ENCODE peak calls at places on chromosomes 7 and 10, in nine cellular contexts. One of them, this sample, is unnamed.

GRCh38 chr10:128896183-128896805 is 570.7 kb upstream of the MGMT start:
- ATAC-seq in omental fat pad: no peak
- ATAC-seq in T-helper 17 cell: no peak
- ATAC-seq in activated T-helper 17 cell treated with anti-CD3 and anti-CD28 coated beads, Interleukin-2, amount 50 U/mL, for 72 hours: no peak
- ATAC-seq in A549: no peak
- ATAC-seq in sciatic nerve: peak
- ATAC-seq in activated naive CD8-positive, alpha-beta T cell treated with anti-CD3 and anti-CD28 coated beads, Interleukin-2, amount 50 U/mL, for 24 hours: no peak
- ATAC-seq in activated naive CD4-positive, alpha-beta T cell treated with anti-CD3 and anti-CD28 coated beads, Interleukin-2, amount 50 U/mL, for 72 hours: no peak
- ATAC-seq in activated B cell treated with CpG ODN at 0.5 μM for 24 hours: no peak
- ATAC-seq in this sample: peak

GRCh38 chr7:149772236-149772820 is 1.1 kb downstream of the ZNF467 start:
- ATAC-seq in omental fat pad: no peak
- ATAC-seq in T-helper 17 cell: no peak
- ATAC-seq in activated T-helper 17 cell treated with anti-CD3 and anti-CD28 coated beads, Interleukin-2, amount 50 U/mL, for 72 hours: no peak
- ATAC-seq in A549: peak
- ATAC-seq in sciatic nerve: peak
- ATAC-seq in activated naive CD8-positive, alpha-beta T cell treated with anti-CD3 and anti-CD28 coated beads, Interleukin-2, amount 50 U/mL, for 24 hours: no peak
- ATAC-seq in activated naive CD4-positive, alpha-beta T cell treated with anti-CD3 and anti-CD28 coated beads, Interleukin-2, amount 50 U/mL, for 72 hours: no peak
- ATAC-seq in activated B cell treated with CpG ODN at 0.5 μM for 24 hours: no peak
- ATAC-seq in this sample: no peak

GRCh38 chr7:118404211-118404610 is 179.7 kb downstream of the ANKRD7 start:
- ATAC-seq in omental fat pad: no peak
- ATAC-seq in T-helper 17 cell: no peak
- ATAC-seq in activated T-helper 17 cell treated with anti-CD3 and anti-CD28 coated beads, Interleukin-2, amount 50 U/mL, for 72 hours: no peak
- ATAC-seq in A549: no peak
- ATAC-seq in sciatic nerve: no peak
- ATAC-seq in activated naive CD8-positive, alpha-beta T cell treated with anti-CD3 and anti-CD28 coated beads, Interleukin-2, amount 50 U/mL, for 24 hours: no peak
- ATAC-seq in activated naive CD4-positive, alpha-beta T cell treated with anti-CD3 and anti-CD28 coated beads, Interleukin-2, amount 50 U/mL, for 72 hours: no peak
- ATAC-seq in activated B cell treated with CpG ODN at 0.5 μM for 24 hours: no peak
- ATAC-seq in this sample: no peak

GRCh38 chr7:120583835-120584586 is 273.9 kb downstream of the TSPAN12 start:
- ATAC-seq in omental fat pad: no peak
- ATAC-seq in T-helper 17 cell: no peak
- ATAC-seq in activated T-helper 17 cell treated with anti-CD3 and anti-CD28 coated beads, Interleukin-2, amount 50 U/mL, for 72 hours: no peak
- ATAC-seq in A549: no peak
- ATAC-seq in sciatic nerve: no peak
- ATAC-seq in activated naive CD8-positive, alpha-beta T cell treated with anti-CD3 and anti-CD28 coated beads, Interleukin-2, amount 50 U/mL, for 24 hours: no peak
- ATAC-seq in activated naive CD4-positive, alpha-beta T cell treated with anti-CD3 and anti-CD28 coated beads, Interleukin-2, amount 50 U/mL, for 72 hours: no peak
- ATAC-seq in activated B cell treated with CpG ODN at 0.5 μM for 24 hours: no peak
- ATAC-seq in this sample: no peak

GRCh38 chr10:88616250-88616977 is 29.9 kb downstream of the LIPJ start:
- ATAC-seq in omental fat pad: no peak
- ATAC-seq in T-helper 17 cell: no peak
- ATAC-seq in activated T-helper 17 cell treated with anti-CD3 and anti-CD28 coated beads, Interleukin-2, amount 50 U/mL, for 72 hours: no peak
- ATAC-seq in A549: no peak
- ATAC-seq in sciatic nerve: peak
- ATAC-seq in activated naive CD8-positive, alpha-beta T cell treated with anti-CD3 and anti-CD28 coated beads, Interleukin-2, amount 50 U/mL, for 24 hours: no peak
- ATAC-seq in activated naive CD4-positive, alpha-beta T cell treated with anti-CD3 and anti-CD28 coated beads, Interleukin-2, amount 50 U/mL, for 72 hours: no peak
- ATAC-seq in activated B cell treated with CpG ODN at 0.5 μM for 24 hours: no peak
- ATAC-seq in this sample: no peak

GRCh38 chr7:101936223-101936611 is 118.8 kb downstream of the CUX1 start:
- ATAC-seq in omental fat pad: peak
- ATAC-seq in T-helper 17 cell: no peak
- ATAC-seq in activated T-helper 17 cell treated with anti-CD3 and anti-CD28 coated beads, Interleukin-2, amount 50 U/mL, for 72 hours: peak
- ATAC-seq in A549: no peak
- ATAC-seq in sciatic nerve: no peak
- ATAC-seq in activated naive CD8-positive, alpha-beta T cell treated with anti-CD3 and anti-CD28 coated beads, Interleukin-2, amount 50 U/mL, for 24 hours: no peak
- ATAC-seq in activated naive CD4-positive, alpha-beta T cell treated with anti-CD3 and anti-CD28 coated beads, Interleukin-2, amount 50 U/mL, for 72 hours: no peak
- ATAC-seq in activated B cell treated with CpG ODN at 0.5 μM for 24 hours: peak
- ATAC-seq in this sample: peak

GRCh38 chr10:35375091-35375765 is 38.9 kb downstream of the CCNY start:
- ATAC-seq in omental fat pad: no peak
- ATAC-seq in T-helper 17 cell: no peak
- ATAC-seq in activated T-helper 17 cell treated with anti-CD3 and anti-CD28 coated beads, Interleukin-2, amount 50 U/mL, for 72 hours: no peak
- ATAC-seq in A549: peak
- ATAC-seq in sciatic nerve: no peak
- ATAC-seq in activated naive CD8-positive, alpha-beta T cell treated with anti-CD3 and anti-CD28 coated beads, Interleukin-2, amount 50 U/mL, for 24 hours: no peak
- ATAC-seq in activated naive CD4-positive, alpha-beta T cell treated with anti-CD3 and anti-CD28 coated beads, Interleukin-2, amount 50 U/mL, for 72 hours: no peak
- ATAC-seq in activated B cell treated with CpG ODN at 0.5 μM for 24 hours: no peak
- ATAC-seq in this sample: no peak

GRCh38 chr10:96714856-96715255 is 5.5 kb downstream of the PIK3AP1 start:
- ATAC-seq in omental fat pad: no peak
- ATAC-seq in T-helper 17 cell: no peak
- ATAC-seq in activated T-helper 17 cell treated with anti-CD3 and anti-CD28 coated beads, Interleukin-2, amount 50 U/mL, for 72 hours: no peak
- ATAC-seq in A549: no peak
- ATAC-seq in sciatic nerve: no peak
- ATAC-seq in activated naive CD8-positive, alpha-beta T cell treated with anti-CD3 and anti-CD28 coated beads, Interleukin-2, amount 50 U/mL, for 24 hours: no peak
- ATAC-seq in activated naive CD4-positive, alpha-beta T cell treated with anti-CD3 and anti-CD28 coated beads, Interleukin-2, amount 50 U/mL, for 72 hours: no peak
- ATAC-seq in activated B cell treated with CpG ODN at 0.5 μM for 24 hours: no peak
- ATAC-seq in this sample: no peak

GRCh38 chr10:116767235-116767634 is 24.9 kb upstream of the HSPA12A start:
- ATAC-seq in omental fat pad: peak
- ATAC-seq in T-helper 17 cell: no peak
- ATAC-seq in activated T-helper 17 cell treated with anti-CD3 and anti-CD28 coated beads, Interleukin-2, amount 50 U/mL, for 72 hours: no peak
- ATAC-seq in A549: peak
- ATAC-seq in sciatic nerve: peak
- ATAC-seq in activated naive CD8-positive, alpha-beta T cell treated with anti-CD3 and anti-CD28 coated beads, Interleukin-2, amount 50 U/mL, for 24 hours: no peak
- ATAC-seq in activated naive CD4-positive, alpha-beta T cell treated with anti-CD3 and anti-CD28 coated beads, Interleukin-2, amount 50 U/mL, for 72 hours: no peak
- ATAC-seq in activated B cell treated with CpG ODN at 0.5 μM for 24 hours: no peak
- ATAC-seq in this sample: peak

GRCh38 chr10:132173185-132173584 is 13.6 kb upstream of the DPYSL4 start:
- ATAC-seq in omental fat pad: no peak
- ATAC-seq in T-helper 17 cell: peak
- ATAC-seq in activated T-helper 17 cell treated with anti-CD3 and anti-CD28 coated beads, Interleukin-2, amount 50 U/mL, for 72 hours: no peak
- ATAC-seq in A549: no peak
- ATAC-seq in sciatic nerve: no peak
- ATAC-seq in activated naive CD8-positive, alpha-beta T cell treated with anti-CD3 and anti-CD28 coated beads, Interleukin-2, amount 50 U/mL, for 24 hours: no peak
- ATAC-seq in activated naive CD4-positive, alpha-beta T cell treated with anti-CD3 and anti-CD28 coated beads, Interleukin-2, amount 50 U/mL, for 72 hours: no peak
- ATAC-seq in activated B cell treated with CpG ODN at 0.5 μM for 24 hours: no peak
- ATAC-seq in this sample: no peak

GRCh38 chr10:866577-866941 is 64.9 kb downstream of the LARP4B start:
- ATAC-seq in omental fat pad: no peak
- ATAC-seq in T-helper 17 cell: no peak
- ATAC-seq in activated T-helper 17 cell treated with anti-CD3 and anti-CD28 coated beads, Interleukin-2, amount 50 U/mL, for 72 hours: no peak
- ATAC-seq in A549: no peak
- ATAC-seq in sciatic nerve: no peak
- ATAC-seq in activated naive CD8-positive, alpha-beta T cell treated with anti-CD3 and anti-CD28 coated beads, Interleukin-2, amount 50 U/mL, for 24 hours: no peak
- ATAC-seq in activated naive CD4-positive, alpha-beta T cell treated with anti-CD3 and anti-CD28 coated beads, Interleukin-2, amount 50 U/mL, for 72 hours: no peak
- ATAC-seq in activated B cell treated with CpG ODN at 0.5 μM for 24 hours: no peak
- ATAC-seq in this sample: no peak

GRCh38 chr10:119025336-119025735 is 4.2 kb upstream of the NANOS1 start:
- ATAC-seq in omental fat pad: no peak
- ATAC-seq in T-helper 17 cell: no peak
- ATAC-seq in activated T-helper 17 cell treated with anti-CD3 and anti-CD28 coated beads, Interleukin-2, amount 50 U/mL, for 72 hours: no peak
- ATAC-seq in A549: peak
- ATAC-seq in sciatic nerve: no peak
- ATAC-seq in activated naive CD8-positive, alpha-beta T cell treated with anti-CD3 and anti-CD28 coated beads, Interleukin-2, amount 50 U/mL, for 24 hours: no peak
- ATAC-seq in activated naive CD4-positive, alpha-beta T cell treated with anti-CD3 and anti-CD28 coated beads, Interleukin-2, amount 50 U/mL, for 72 hours: no peak
- ATAC-seq in activated B cell treated with CpG ODN at 0.5 μM for 24 hours: no peak
- ATAC-seq in this sample: peak

GRCh38 chr10:49282879-49283321 is 16.1 kb upstream of the C10orf71 start:
- ATAC-seq in omental fat pad: no peak
- ATAC-seq in T-helper 17 cell: no peak
- ATAC-seq in activated T-helper 17 cell treated with anti-CD3 and anti-CD28 coated beads, Interleukin-2, amount 50 U/mL, for 72 hours: no peak
- ATAC-seq in A549: no peak
- ATAC-seq in sciatic nerve: no peak
- ATAC-seq in activated naive CD8-positive, alpha-beta T cell treated with anti-CD3 and anti-CD28 coated beads, Interleukin-2, amount 50 U/mL, for 24 hours: no peak
- ATAC-seq in activated naive CD4-positive, alpha-beta T cell treated with anti-CD3 and anti-CD28 coated beads, Interleukin-2, amount 50 U/mL, for 72 hours: no peak
- ATAC-seq in activated B cell treated with CpG ODN at 0.5 μM for 24 hours: no peak
- ATAC-seq in this sample: no peak

GRCh38 chr7:29126804-29127203 is 19.5 kb downstream of the CPVL start:
- ATAC-seq in omental fat pad: no peak
- ATAC-seq in T-helper 17 cell: no peak
- ATAC-seq in activated T-helper 17 cell treated with anti-CD3 and anti-CD28 coated beads, Interleukin-2, amount 50 U/mL, for 72 hours: no peak
- ATAC-seq in A549: no peak
- ATAC-seq in sciatic nerve: no peak
- ATAC-seq in activated naive CD8-positive, alpha-beta T cell treated with anti-CD3 and anti-CD28 coated beads, Interleukin-2, amount 50 U/mL, for 24 hours: no peak
- ATAC-seq in activated naive CD4-positive, alpha-beta T cell treated with anti-CD3 and anti-CD28 coated beads, Interleukin-2, amount 50 U/mL, for 72 hours: no peak
- ATAC-seq in activated B cell treated with CpG ODN at 0.5 μM for 24 hours: no peak
- ATAC-seq in this sample: no peak

GRCh38 chr10:117653170-117653515 is 110.6 kb downstream of the EMX2 start:
- ATAC-seq in omental fat pad: no peak
- ATAC-seq in T-helper 17 cell: no peak
- ATAC-seq in activated T-helper 17 cell treated with anti-CD3 and anti-CD28 coated beads, Interleukin-2, amount 50 U/mL, for 72 hours: peak
- ATAC-seq in A549: peak
- ATAC-seq in sciatic nerve: no peak
- ATAC-seq in activated naive CD8-positive, alpha-beta T cell treated with anti-CD3 and anti-CD28 coated beads, Interleukin-2, amount 50 U/mL, for 24 hours: peak
- ATAC-seq in activated naive CD4-positive, alpha-beta T cell treated with anti-CD3 and anti-CD28 coated beads, Interleukin-2, amount 50 U/mL, for 72 hours: peak
- ATAC-seq in activated B cell treated with CpG ODN at 0.5 μM for 24 hours: peak
- ATAC-seq in this sample: no peak

GRCh38 chr7:98091523-98091922 is 15.1 kb upstream of the LMTK2 start:
- ATAC-seq in omental fat pad: no peak
- ATAC-seq in T-helper 17 cell: no peak
- ATAC-seq in activated T-helper 17 cell treated with anti-CD3 and anti-CD28 coated beads, Interleukin-2, amount 50 U/mL, for 72 hours: no peak
- ATAC-seq in A549: no peak
- ATAC-seq in sciatic nerve: no peak
- ATAC-seq in activated naive CD8-positive, alpha-beta T cell treated with anti-CD3 and anti-CD28 coated beads, Interleukin-2, amount 50 U/mL, for 24 hours: no peak
- ATAC-seq in activated naive CD4-positive, alpha-beta T cell treated with anti-CD3 and anti-CD28 coated beads, Interleukin-2, amount 50 U/mL, for 72 hours: no peak
- ATAC-seq in activated B cell treated with CpG ODN at 0.5 μM for 24 hours: no peak
- ATAC-seq in this sample: no peak

GRCh38 chr7:138015096-138015495 is 13.2 kb upstream of the CREB3L2 start:
- ATAC-seq in omental fat pad: no peak
- ATAC-seq in T-helper 17 cell: no peak
- ATAC-seq in activated T-helper 17 cell treated with anti-CD3 and anti-CD28 coated beads, Interleukin-2, amount 50 U/mL, for 72 hours: no peak
- ATAC-seq in A549: no peak
- ATAC-seq in sciatic nerve: no peak
- ATAC-seq in activated naive CD8-positive, alpha-beta T cell treated with anti-CD3 and anti-CD28 coated beads, Interleukin-2, amount 50 U/mL, for 24 hours: no peak
- ATAC-seq in activated naive CD4-positive, alpha-beta T cell treated with anti-CD3 and anti-CD28 coated beads, Interleukin-2, amount 50 U/mL, for 72 hours: no peak
- ATAC-seq in activated B cell treated with CpG ODN at 0.5 μM for 24 hours: no peak
- ATAC-seq in this sample: no peak

GRCh38 chr10:127085957-127086356 is 110.4 kb downstream of the INSYN2A start:
- ATAC-seq in omental fat pad: no peak
- ATAC-seq in T-helper 17 cell: no peak
- ATAC-seq in activated T-helper 17 cell treated with anti-CD3 and anti-CD28 coated beads, Interleukin-2, amount 50 U/mL, for 72 hours: no peak
- ATAC-seq in A549: no peak
- ATAC-seq in sciatic nerve: no peak
- ATAC-seq in activated naive CD8-positive, alpha-beta T cell treated with anti-CD3 and anti-CD28 coated beads, Interleukin-2, amount 50 U/mL, for 24 hours: no peak
- ATAC-seq in activated naive CD4-positive, alpha-beta T cell treated with anti-CD3 and anti-CD28 coated beads, Interleukin-2, amount 50 U/mL, for 72 hours: no peak
- ATAC-seq in activated B cell treated with CpG ODN at 0.5 μM for 24 hours: no peak
- ATAC-seq in this sample: no peak

GRCh38 chr7:148967032-148967372 is 61.3 kb downstream of the PDIA4 start:
- ATAC-seq in omental fat pad: no peak
- ATAC-seq in T-helper 17 cell: peak
- ATAC-seq in activated T-helper 17 cell treated with anti-CD3 and anti-CD28 coated beads, Interleukin-2, amount 50 U/mL, for 72 hours: no peak
- ATAC-seq in A549: peak
- ATAC-seq in sciatic nerve: no peak
- ATAC-seq in activated naive CD8-positive, alpha-beta T cell treated with anti-CD3 and anti-CD28 coated beads, Interleukin-2, amount 50 U/mL, for 24 hours: no peak
- ATAC-seq in activated naive CD4-positive, alpha-beta T cell treated with anti-CD3 and anti-CD28 coated beads, Interleukin-2, amount 50 U/mL, for 72 hours: peak
- ATAC-seq in activated B cell treated with CpG ODN at 0.5 μM for 24 hours: no peak
- ATAC-seq in this sample: no peak

GRCh38 chr10:53548664-53549063 is 776.1 kb upstream of the MBL2 start:
- ATAC-seq in omental fat pad: no peak
- ATAC-seq in T-helper 17 cell: no peak
- ATAC-seq in activated T-helper 17 cell treated with anti-CD3 and anti-CD28 coated beads, Interleukin-2, amount 50 U/mL, for 72 hours: no peak
- ATAC-seq in A549: no peak
- ATAC-seq in sciatic nerve: no peak
- ATAC-seq in activated naive CD8-positive, alpha-beta T cell treated with anti-CD3 and anti-CD28 coated beads, Interleukin-2, amount 50 U/mL, for 24 hours: no peak
- ATAC-seq in activated naive CD4-positive, alpha-beta T cell treated with anti-CD3 and anti-CD28 coated beads, Interleukin-2, amount 50 U/mL, for 72 hours: no peak
- ATAC-seq in activated B cell treated with CpG ODN at 0.5 μM for 24 hours: no peak
- ATAC-seq in this sample: no peak

GRCh38 chr10:624312-624604 is 65.2 kb downstream of the DIP2C start:
- ATAC-seq in omental fat pad: no peak
- ATAC-seq in T-helper 17 cell: no peak
- ATAC-seq in activated T-helper 17 cell treated with anti-CD3 and anti-CD28 coated beads, Interleukin-2, amount 50 U/mL, for 72 hours: no peak
- ATAC-seq in A549: peak
- ATAC-seq in sciatic nerve: no peak
- ATAC-seq in activated naive CD8-positive, alpha-beta T cell treated with anti-CD3 and anti-CD28 coated beads, Interleukin-2, amount 50 U/mL, for 24 hours: no peak
- ATAC-seq in activated naive CD4-positive, alpha-beta T cell treated with anti-CD3 and anti-CD28 coated beads, Interleukin-2, amount 50 U/mL, for 72 hours: no peak
- ATAC-seq in activated B cell treated with CpG ODN at 0.5 μM for 24 hours: no peak
- ATAC-seq in this sample: no peak

GRCh38 chr10:96625173-96625572 is 38.4 kb upstream of the TM9SF3 start:
- ATAC-seq in omental fat pad: no peak
- ATAC-seq in T-helper 17 cell: no peak
- ATAC-seq in activated T-helper 17 cell treated with anti-CD3 and anti-CD28 coated beads, Interleukin-2, amount 50 U/mL, for 72 hours: no peak
- ATAC-seq in A549: no peak
- ATAC-seq in sciatic nerve: no peak
- ATAC-seq in activated naive CD8-positive, alpha-beta T cell treated with anti-CD3 and anti-CD28 coated beads, Interleukin-2, amount 50 U/mL, for 24 hours: no peak
- ATAC-seq in activated naive CD4-positive, alpha-beta T cell treated with anti-CD3 and anti-CD28 coated beads, Interleukin-2, amount 50 U/mL, for 72 hours: no peak
- ATAC-seq in activated B cell treated with CpG ODN at 0.5 μM for 24 hours: no peak
- ATAC-seq in this sample: no peak

GRCh38 chr10:124329368-124329767 is 89.4 kb downstream of the OAT start:
- ATAC-seq in omental fat pad: no peak
- ATAC-seq in T-helper 17 cell: no peak
- ATAC-seq in activated T-helper 17 cell treated with anti-CD3 and anti-CD28 coated beads, Interleukin-2, amount 50 U/mL, for 72 hours: no peak
- ATAC-seq in A549: no peak
- ATAC-seq in sciatic nerve: no peak
- ATAC-seq in activated naive CD8-positive, alpha-beta T cell treated with anti-CD3 and anti-CD28 coated beads, Interleukin-2, amount 50 U/mL, for 24 hours: no peak
- ATAC-seq in activated naive CD4-positive, alpha-beta T cell treated with anti-CD3 and anti-CD28 coated beads, Interleukin-2, amount 50 U/mL, for 72 hours: no peak
- ATAC-seq in activated B cell treated with CpG ODN at 0.5 μM for 24 hours: no peak
- ATAC-seq in this sample: no peak

GRCh38 chr10:62268027-62268398 is 631 bp downstream of the RTKN2 start:
- ATAC-seq in omental fat pad: no peak
- ATAC-seq in T-helper 17 cell: no peak
- ATAC-seq in activated T-helper 17 cell treated with anti-CD3 and anti-CD28 coated beads, Interleukin-2, amount 50 U/mL, for 72 hours: no peak
- ATAC-seq in A549: peak
- ATAC-seq in sciatic nerve: peak
- ATAC-seq in activated naive CD8-positive, alpha-beta T cell treated with anti-CD3 and anti-CD28 coated beads, Interleukin-2, amount 50 U/mL, for 24 hours: no peak
- ATAC-seq in activated naive CD4-positive, alpha-beta T cell treated with anti-CD3 and anti-CD28 coated beads, Interleukin-2, amount 50 U/mL, for 72 hours: peak
- ATAC-seq in activated B cell treated with CpG ODN at 0.5 μM for 24 hours: no peak
- ATAC-seq in this sample: no peak

GRCh38 chr7:2299131-2299829 is 15.0 kb downstream of the SNX8 start:
- ATAC-seq in omental fat pad: peak
- ATAC-seq in T-helper 17 cell: peak
- ATAC-seq in activated T-helper 17 cell treated with anti-CD3 and anti-CD28 coated beads, Interleukin-2, amount 50 U/mL, for 72 hours: peak
- ATAC-seq in A549: no peak
- ATAC-seq in sciatic nerve: peak
- ATAC-seq in activated naive CD8-positive, alpha-beta T cell treated with anti-CD3 and anti-CD28 coated beads, Interleukin-2, amount 50 U/mL, for 24 hours: peak
- ATAC-seq in activated naive CD4-positive, alpha-beta T cell treated with anti-CD3 and anti-CD28 coated beads, Interleukin-2, amount 50 U/mL, for 72 hours: peak
- ATAC-seq in activated B cell treated with CpG ODN at 0.5 μM for 24 hours: peak
- ATAC-seq in this sample: peak